ENCODE peak calls at places on chromosomes 12 and 14, in four cellular contexts. X is endothelial cell, S is transverse colon, U is lung. F is an unnamed sample.

GRCh38 chr14:102971836-102972606 is 49.6 kb downstream of the AMN start:
- DNase-seq in X (no peak), S (no peak), U (no peak), F (no peak)

GRCh38 chr14:22509036-22509709 is 79.9 kb downstream of the DAD1 start:
- DNase-seq in X (no peak), S (no peak), U (no peak), F (no peak)

GRCh38 chr12:109743076-109743910 is 29.7 kb downstream of the FAM222A start:
- DNase-seq in X (no peak), S (no peak), U (no peak), F (no peak)

GRCh38 chr12:13103391-13104033 is at the start of gene GSG1:
- DNase-seq in X (no peak), S (no peak), U (no peak), F (no peak)

GRCh38 chr12:87756721-87757120 is 272.5 kb downstream of the C12orf50 start:
- DNase-seq in X (no peak), S (no peak), U (no peak), F (peak; percentile 38)

GRCh38 chr12:25557830-25558436 is 4.8 kb upstream of the LMNTD1 start:
- DNase-seq in X (peak; percentile 15), S (no peak), U (no peak), F (peak; percentile 62)

GRCh38 chr12:89059721-89060120 is 292.6 kb downstream of the DUSP6 start:
- DNase-seq in X (peak; percentile 10), S (no peak), U (no peak), F (no peak)

GRCh38 chr12:49962861-49963765 is 1.4 kb downstream of the AQP5 start:
- DNase-seq in X (no peak), S (peak; percentile 66), U (peak; percentile 86), F (no peak)

GRCh38 chr14:72715910-72716268 is 178.0 kb downstream of the DPF3 start:
- DNase-seq in X (no peak), S (no peak), U (no peak), F (peak; percentile 11)

GRCh38 chr14:54651018-54651351 is 84.1 kb downstream of the SAMD4A start:
- DNase-seq in X (no peak), S (no peak), U (no peak), F (no peak)

GRCh38 chr14:67567654-67568053 is 32.4 kb downstream of the PIGH start:
- DNase-seq in X (no peak), S (no peak), U (no peak), F (no peak)

GRCh38 chr12:108975024-108975593 is 45.8 kb downstream of the SVOP start:
- DNase-seq in X (no peak), S (no peak), U (no peak), F (no peak)

GRCh38 chr14:87049886-87050820 is 942.8 kb downstream of the GALC start:
- DNase-seq in X (peak; percentile 64), S (no peak), U (no peak), F (peak; percentile 31)

GRCh38 chr12:15700595-15700994 is 88.6 kb downstream of the EPS8 start:
- DNase-seq in X (no peak), S (no peak), U (no peak), F (peak; percentile 94)

GRCh38 chr12:69007858-69008314 is 74.9 kb upstream of the CPM start:
- DNase-seq in X (no peak), S (no peak), U (no peak), F (peak; percentile 13)

GRCh38 chr14:96588410-96589249 is 86.4 kb downstream of the PAPOLA start:
- DNase-seq in X (no peak), S (no peak), U (no peak), F (no peak)

GRCh38 chr14:68619805-68620574 is 172.9 kb downstream of the ZFP36L1 start:
- DNase-seq in X (no peak), S (no peak), U (no peak), F (peak; percentile 37)

GRCh38 chr12:132718644-132719043 is 8.0 kb downstream of the PGAM5 start:
- DNase-seq in X (no peak), S (no peak), U (no peak), F (no peak)

GRCh38 chr14:51507556-51508511 is 143.9 kb upstream of the FRMD6 start:
- DNase-seq in X (no peak), S (peak; percentile 22), U (peak; percentile 34), F (peak; percentile 63)

GRCh38 chr12:85280984-85281946 is 1.2 kb downstream of the ALX1 start:
- DNase-seq in X (no peak), S (no peak), U (no peak), F (peak; percentile 10)

GRCh38 chr12:123379391-123379790 is 4.5 kb upstream of the KMT5A start:
- DNase-seq in X (no peak), S (no peak), U (no peak), F (no peak)

GRCh38 chr14:75941030-75941429 is 40.8 kb downstream of the TGFB3 start:
- DNase-seq in X (no peak), S (no peak), U (no peak), F (peak; percentile 3)

GRCh38 chr14:66495214-66496098 is 9.3 kb downstream of the CCDC196 start:
- DNase-seq in X (peak; percentile 15), S (peak; percentile 33), U (peak; percentile 34), F (peak; percentile 85)

GRCh38 chr14:103016071-103016470 is 41.3 kb downstream of the CDC42BPB start:
- DNase-seq in X (no peak), S (no peak), U (no peak), F (no peak)

GRCh38 chr14:53391156-53391555 is 238.0 kb upstream of the DDHD1 start:
- DNase-seq in X (no peak), S (no peak), U (no peak), F (peak; percentile 59)

GRCh38 chr14:51419685-51420084 is 179.6 kb downstream of the TMX1 start:
- DNase-seq in X (no peak), S (no peak), U (no peak), F (no peak)

GRCh38 chr12:56081393-56082347 is 1.7 kb downstream of the ERBB3 start:
- DNase-seq in X (no peak), S (peak; percentile 85), U (no peak), F (no peak)

GRCh38 chr12:5872745-5873144 is 72.3 kb downstream of the ANO2 start:
- DNase-seq in X (no peak), S (no peak), U (no peak), F (no peak)

GRCh38 chr14:81221579-81222102 is 882 bp upstream of the GTF2A1 start:
- DNase-seq in X (peak; percentile 11), S (no peak), U (no peak), F (peak; percentile 26)

GRCh38 chr14:91729756-91730155 is 2.1 kb downstream of the CATSPERB start:
- DNase-seq in X (no peak), S (no peak), U (no peak), F (no peak)

GRCh38 chr12:27304856-27305255 is 27.8 kb upstream of the BMAL2 start:
- DNase-seq in X (no peak), S (no peak), U (no peak), F (no peak)

GRCh38 chr12:6494351-6494743 is 445 bp downstream of the NCAPD2 start:
- DNase-seq in X (no peak), S (no peak), U (no peak), F (no peak)

GRCh38 chr12:72491399-72491798 is 219.2 kb downstream of the TRHDE start:
- DNase-seq in X (no peak), S (no peak), U (no peak), F (peak; percentile 23)

GRCh38 chr14:96559571-96559970 is 57.4 kb downstream of the PAPOLA start:
- DNase-seq in X (no peak), S (no peak), U (no peak), F (peak; percentile 42)

GRCh38 chr12:27843714-27844245 is 63.7 kb upstream of the MANSC4 start:
- DNase-seq in X (no peak), S (no peak), U (no peak), F (peak; percentile 72)

GRCh38 chr12:92039048-92039447 is 106.6 kb downstream of the BTG1 start:
- DNase-seq in X (no peak), S (no peak), U (no peak), F (no peak)

GRCh38 chr12:92042791-92043531 is 102.7 kb downstream of the BTG1 start:
- DNase-seq in X (no peak), S (no peak), U (no peak), F (no peak)

GRCh38 chr12:92038476-92038875 is 107.2 kb downstream of the BTG1 start:
- DNase-seq in X (no peak), S (no peak), U (no peak), F (no peak)

GRCh38 chr12:92044435-92044834 is 101.2 kb downstream of the BTG1 start:
- DNase-seq in X (no peak), S (no peak), U (no peak), F (no peak)

GRCh38 chr12:92041742-92042141 is 103.9 kb downstream of the BTG1 start:
- DNase-seq in X (no peak), S (no peak), U (no peak), F (peak; percentile 41)
- TF ChIP-seq CTCF in X (no peak), S (no peak), U (no peak), F (no peak)

GRCh38 chr12:11170810-11171144 is 217 bp upstream of the SMIM10L1 start:
- DNase-seq in X (no peak), S (no peak), U (no peak), F (no peak)

GRCh38 chr12:11174022-11174421 is 3.0 kb downstream of the SMIM10L1 start:
- DNase-seq in X (no peak), S (no peak), U (no peak), F (peak; percentile 25)

GRCh38 chr12:11171953-11172675 is 1.1 kb downstream of the SMIM10L1 start:
- DNase-seq in X (peak; percentile 7), S (no peak), U (no peak), F (peak; percentile 39)

GRCh38 chr12:11166300-11166699 is 4.7 kb upstream of the SMIM10L1 start:
- DNase-seq in X (no peak), S (no peak), U (no peak), F (no peak)

DNA sequence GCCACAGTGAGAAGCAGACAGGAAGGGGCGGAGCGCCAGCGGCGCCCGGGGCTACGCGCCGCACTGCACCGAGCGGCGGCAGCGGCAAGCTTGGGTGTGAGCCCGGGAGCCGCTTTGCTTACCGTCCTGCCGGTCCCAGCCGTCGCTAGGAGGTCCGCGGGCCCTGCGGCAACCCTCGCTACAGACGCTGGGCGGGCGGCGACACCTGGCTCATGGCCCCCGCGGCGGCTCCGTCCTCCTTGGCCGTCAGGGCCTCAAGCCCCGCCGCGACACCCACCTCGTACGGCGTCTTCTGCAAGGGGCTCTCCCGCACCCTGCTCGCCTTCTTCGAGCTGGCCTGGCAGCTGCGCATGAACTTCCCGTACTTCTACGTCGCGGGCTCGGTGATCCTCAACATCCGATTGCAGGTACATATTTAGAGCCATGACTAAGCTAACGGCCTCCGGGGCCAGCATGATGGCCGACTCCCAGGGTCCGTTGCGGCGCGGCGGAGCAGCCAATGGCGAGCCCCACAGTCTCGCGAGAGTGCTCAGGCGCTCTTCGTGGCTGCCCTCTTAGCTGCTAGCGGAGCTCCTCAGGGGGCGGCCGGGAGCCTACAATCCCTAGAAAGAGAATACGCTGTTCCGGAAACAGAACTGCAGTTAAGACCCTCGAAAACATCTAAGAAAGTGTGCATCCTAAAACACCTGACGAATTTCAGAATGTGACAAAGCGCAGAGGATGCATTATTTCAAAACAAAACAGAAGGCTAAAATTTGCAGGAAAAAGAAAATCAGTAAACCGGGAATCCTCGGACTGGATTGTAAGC is at the start of gene SMIM10L1:
- DNase-seq in X (peak; percentile 91), S (peak; percentile 93), U (peak; percentile 90), F (peak; percentile 96)
- TF ChIP-seq CTCF in X (no peak), S (no peak), U (no peak), F (peak; percentile 5)

GRCh38 chr12:104091136-104091535 is 26.8 kb downstream of the HCFC2 start:
- DNase-seq in X (no peak), S (no peak), U (no peak), F (no peak)
- TF ChIP-seq CTCF in X (no peak), S (no peak), U (no peak), F (no peak)

GRCh38 chr12:2083008-2083407 is 30.2 kb downstream of the CACNA1C start:
- DNase-seq in X (no peak), S (no peak), U (no peak), F (no peak)
- TF ChIP-seq CTCF in X (no peak), S (no peak), U (no peak), F (no peak)

GRCh38 chr12:11892065-11892391 is 178.7 kb upstream of the BCL2L14 start:
- DNase-seq in X (no peak), S (no peak), U (no peak), F (no peak)
- TF ChIP-seq CTCF in X (peak; percentile 41), S (no peak), U (no peak), F (peak; percentile 40)

F was measured in fibroblast of pulmonary artery.